ENCODE peak calls at places on chromosomes 2 and 18, in five cellular contexts. A is foreskin keratinocyte, D is lower lobe of right lung, N is T1000, Z is T-helper 9 cell. T is an unnamed sample.

GRCh38 chr18:58135806-58136331 is 91.8 kb downstream of the NEDD4L start:
- DNase-seq in D (no peak), Z (no peak), N (no peak), A (peak), T (peak)

GRCh38 chr2:139055165-139055564 is 275.0 kb upstream of the NXPH2 start:
- DNase-seq in Z (no peak), D (no peak), N (no peak), A (no peak), T (no peak)

GRCh38 chr2:231399853-231400667 is 4.5 kb downstream of the B3GNT7 start:
- DNase-seq in N (no peak), Z (no peak), A (no peak), D (no peak), T (no peak)

GRCh38 chr18:64474751-64475150 is 325.9 kb upstream of the LINC00305 start:
- DNase-seq in A (no peak), Z (no peak), N (no peak), D (no peak), T (no peak)

GRCh38 chr18:69282371-69282770 is 118.3 kb upstream of the DOK6 start:
- DNase-seq in A (no peak), Z (no peak), N (no peak), D (no peak), T (no peak)

GRCh38 chr2:122391726-122392125 is 636.3 kb downstream of the TSN start:
- DNase-seq in Z (no peak), A (no peak), N (no peak), D (no peak), T (no peak)

GRCh38 chr18:48889115-48889941 is 61.4 kb downstream of the SMAD7 start:
- DNase-seq in A (no peak), Z (no peak), D (no peak), N (no peak), T (no peak)

GRCh38 chr2:109223490-109223889 is 94.5 kb downstream of the SH3RF3 start:
- DNase-seq in A (no peak), N (no peak), D (no peak), Z (no peak), T (no peak)

T was measured in D721Med.